ENCODE peak calls at places on chromosomes 2 and 18, in six cellular contexts. S, O, D, C, P and H are unnamed samples. For H3K36me3 and H3K4me1, the result is how much of the 10 kb centered on the place peaks cover.

GRCh38 chr2:8906208-8906607 is 68.8 kb upstream of the KIDINS220 start:
- DNase-seq in S (no peak), O (no peak), D (no peak), C (no peak), P (no peak), H (no peak)

GRCh38 chr2:240156026-240156390 is 15.6 kb upstream of the OTOS start:
- DNase-seq in S (peak), O (no peak), D (no peak), C (no peak), P (no peak), H (no peak)

GRCh38 chr2:219541611-219542180 is 1.9 kb downstream of the CHPF start:
- DNase-seq in S (peak), O (no peak), D (peak), C (peak), P (peak), H (peak)

GRCh38 chr2:27306136-27306535 is 2.1 kb downstream of the UCN start:
- DNase-seq in S (no peak), O (no peak), D (no peak), C (no peak), P (no peak), H (no peak)

GRCh38 chr2:9613291-9613690 is 17.5 kb downstream of the YWHAQ start:
- DNase-seq in S (no peak), O (no peak), D (no peak), C (no peak), P (no peak), H (no peak)

GRCh38 chr18:62999392-62999791 is 284.1 kb downstream of the PHLPP1 start:
- DNase-seq in S (no peak), O (no peak), D (peak), C (no peak), P (no peak), H (no peak)

GRCh38 chr2:96546321-96546720 is 9.8 kb downstream of the ARID5A start:
- DNase-seq in S (no peak), O (no peak), D (no peak), C (no peak), P (no peak), H (no peak)

GRCh38 chr2:45380131-45380836 is 230.8 kb downstream of the SRBD1 start:
- DNase-seq in S (no peak), O (no peak), D (no peak), C (peak), P (no peak), H (no peak)

GRCh38 chr2:52518673-52519072 is 1248.9 kb upstream of the CHAC2 start:
- DNase-seq in S (no peak), O (no peak), D (no peak), C (no peak), P (no peak), H (no peak)

GRCh38 chr18:48159816-48160215 is 229.4 kb upstream of the SMAD2 start:
- DNase-seq in S (no peak), O (no peak), D (no peak), C (no peak), P (no peak), H (no peak)

GRCh38 chr2:180559766-180560165 is 420.6 kb upstream of the UBE2E3 start:
- DNase-seq in S (no peak), O (no peak), D (no peak), C (no peak), P (peak), H (no peak)

DNA sequence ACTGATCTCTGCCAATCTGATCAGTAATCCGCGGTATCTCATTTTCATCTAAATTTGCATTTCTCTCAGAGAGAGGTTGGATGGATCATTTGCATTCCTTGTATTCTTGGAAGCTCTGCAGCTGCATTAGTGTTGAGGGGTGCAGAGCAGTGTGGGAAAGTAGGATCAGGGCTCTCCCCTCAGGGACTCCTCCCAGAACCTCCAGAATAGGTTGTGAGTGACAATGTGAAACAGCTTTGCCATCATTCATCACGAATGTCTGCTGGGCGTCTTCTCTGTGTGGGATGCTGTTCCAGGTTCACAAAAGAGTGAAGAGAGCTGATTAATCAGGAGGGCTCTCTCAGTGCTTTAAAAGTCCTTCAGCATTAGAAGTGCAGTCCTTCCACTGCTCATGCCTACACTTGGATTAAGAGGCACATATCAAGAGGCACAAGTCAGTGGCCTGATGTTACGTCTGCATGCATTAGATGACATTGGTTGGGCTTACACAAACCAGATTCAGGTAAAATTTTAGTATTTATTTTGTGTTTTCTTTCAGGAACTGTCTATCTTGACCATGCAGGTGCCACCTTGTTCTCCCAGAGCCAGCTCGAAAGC is 7.5 kb downstream of the MOCOS start:
- DNase-seq in S (no peak), O (no peak), D (no peak), C (no peak), P (no peak), H (no peak)
- H3K27ac ChIP-seq in S (no peak), O (no peak), D (no peak), C (no peak), P (no peak), H (no peak)

GRCh38 chr2:233262562-233262961 is 11.1 kb downstream of the ATG16L1 start:
- DNase-seq in S (no peak), O (no peak), D (no peak), C (no peak), P (no peak), H (no peak)
- H3K36me3 ChIP-seq in S (under half), O (under half), D (half or more), C (under half), P (half or more), H (half or more)

DNA sequence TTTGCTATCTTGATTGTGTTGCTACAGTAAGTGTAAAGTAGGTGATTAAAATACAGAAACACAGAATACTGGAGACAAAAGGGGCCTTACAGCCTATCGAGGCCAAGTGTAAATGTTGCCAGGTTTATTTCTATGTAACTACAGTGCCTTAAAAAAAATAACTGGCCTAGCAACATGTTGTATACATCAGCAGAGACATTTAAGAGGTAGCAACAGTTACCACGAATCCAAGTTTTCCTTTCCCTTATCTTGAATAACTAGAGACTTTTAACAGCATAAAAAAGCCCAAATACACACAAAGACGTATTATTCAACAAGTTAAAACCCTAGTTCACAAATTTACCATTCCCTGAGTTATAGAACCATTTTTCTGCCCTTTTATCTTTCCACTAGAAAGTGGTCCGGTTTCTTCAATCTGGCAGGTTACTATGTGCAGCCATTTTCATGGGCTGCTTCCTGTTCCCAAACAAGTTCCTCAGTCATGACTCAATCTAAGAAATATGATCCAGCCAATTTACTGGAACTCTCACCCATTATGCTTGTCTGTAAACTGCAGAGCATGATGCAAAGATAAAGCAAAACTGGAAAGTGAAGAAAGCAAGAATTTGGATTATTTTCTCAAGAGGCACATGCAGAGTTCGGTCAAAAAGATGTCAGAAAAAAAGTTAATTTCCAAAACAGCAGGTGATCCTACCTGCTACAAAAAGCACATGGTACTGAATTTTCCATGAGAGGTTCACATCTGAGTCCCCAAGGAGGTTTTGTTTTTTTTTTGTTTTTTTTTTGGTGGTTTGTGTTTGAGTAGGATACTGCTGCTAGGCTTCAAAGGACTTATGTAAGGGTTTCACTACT is 22.2 kb downstream of the NFE2L2 start:
- DNase-seq in S (no peak), O (no peak), D (no peak), C (peak), P (peak), H (no peak)
- H3K4me1 ChIP-seq in S (under half), O (half or more), D (half or more), C (half or more), P (half or more), H (half or more)

GRCh38 chr2:161580021-161580420 is 44.2 kb upstream of the SLC4A10 start:
- DNase-seq in S (no peak), O (no peak), D (no peak), C (no peak), P (no peak), H (no peak)
- H3K27ac ChIP-seq in S (no peak), O (no peak), D (no peak), C (no peak), P (no peak), H (no peak)

GRCh38 chr18:24009246-24009645 is 5.3 kb upstream of the TTC39C start:
- DNase-seq in S (no peak), O (no peak), D (no peak), C (no peak), P (no peak), H (no peak)
- H3K36me3 ChIP-seq in S (under half), O (under half), D (under half), C (under half), P (under half), H (under half)

DNA sequence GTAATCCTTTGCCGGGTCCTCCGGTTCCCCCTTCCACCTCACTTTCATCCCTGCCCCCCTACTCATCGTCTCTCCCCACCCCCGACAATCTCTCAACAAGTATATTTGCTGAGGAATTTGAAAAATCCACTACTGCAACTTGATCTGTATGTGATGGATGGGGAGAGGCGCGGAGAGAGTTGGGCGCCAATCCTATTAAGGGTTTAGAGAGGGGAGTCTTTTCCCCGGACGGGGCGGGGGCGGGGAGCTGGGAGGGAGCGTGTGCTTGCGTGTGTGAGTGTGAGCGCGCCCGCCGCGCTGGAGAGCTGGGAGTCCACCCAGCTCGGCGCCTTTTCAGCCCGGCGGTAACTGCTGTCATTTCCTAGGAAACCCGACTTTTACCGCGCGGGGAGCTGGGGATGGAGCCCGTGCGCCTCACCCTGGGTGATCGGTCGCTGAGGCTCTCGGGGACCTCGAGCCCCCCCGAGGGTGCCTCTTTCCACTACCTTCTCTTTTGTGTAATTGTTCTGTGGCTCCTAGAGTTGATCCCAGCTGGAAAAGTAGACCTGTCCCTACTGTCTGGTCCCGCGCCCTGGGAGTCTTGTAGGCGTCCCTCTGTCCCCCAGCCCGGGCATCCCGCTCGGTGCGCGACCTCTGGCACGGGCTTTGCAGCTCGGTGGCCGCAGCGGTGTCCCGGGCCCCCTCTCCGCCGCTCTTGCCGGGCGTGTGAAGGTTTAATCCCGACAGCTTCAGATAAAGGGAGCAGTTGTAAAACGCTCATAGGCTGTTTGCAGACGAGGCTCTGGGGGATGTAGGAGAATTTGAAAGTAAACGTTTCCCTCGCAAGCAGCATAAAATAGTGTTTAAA is 1.5 kb downstream of the GLI2 start:
- DNase-seq in S (peak), O (no peak), D (peak), C (peak), P (peak), H (no peak)
- H3K4me1 ChIP-seq in S (under half), O (under half), D (under half), C (under half), P (under half), H (under half)

DNA sequence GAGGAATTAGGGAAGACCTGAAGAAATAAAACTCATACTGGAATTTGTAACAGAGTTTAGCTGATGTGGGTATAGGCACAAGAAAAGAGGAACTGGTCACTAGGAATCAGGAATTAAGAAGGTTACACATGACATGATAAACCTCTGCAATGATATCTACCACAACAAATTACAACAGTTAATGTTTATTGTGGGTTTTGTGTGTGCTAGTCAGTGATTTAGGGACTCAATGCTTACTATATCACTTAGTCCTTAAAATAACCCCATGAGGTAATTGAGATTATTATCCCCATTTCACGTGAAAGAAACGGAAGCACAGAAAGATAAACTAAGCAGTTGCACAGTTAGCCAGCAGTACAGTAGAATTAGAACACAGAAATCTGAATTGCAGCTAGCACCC is 415.8 kb upstream of the ZEB2 start:
- DNase-seq in S (no peak), O (no peak), D (no peak), C (no peak), P (no peak), H (no peak)
- H3K27ac ChIP-seq in S (no peak), O (no peak), D (peak), C (no peak), P (no peak), H (no peak)

GRCh38 chr18:26086959-26087358 is 3.5 kb downstream of the SS18 start:
- DNase-seq in S (no peak), O (no peak), D (no peak), C (no peak), P (no peak), H (no peak)

GRCh38 chr18:26083099-26083498 is 7.3 kb downstream of the SS18 start:
- DNase-seq in S (no peak), O (no peak), D (no peak), C (no peak), P (no peak), H (no peak)

GRCh38 chr18:26085056-26085455 is 5.4 kb downstream of the SS18 start:
- DNase-seq in S (no peak), O (no peak), D (no peak), C (no peak), P (no peak), H (no peak)

DNA sequence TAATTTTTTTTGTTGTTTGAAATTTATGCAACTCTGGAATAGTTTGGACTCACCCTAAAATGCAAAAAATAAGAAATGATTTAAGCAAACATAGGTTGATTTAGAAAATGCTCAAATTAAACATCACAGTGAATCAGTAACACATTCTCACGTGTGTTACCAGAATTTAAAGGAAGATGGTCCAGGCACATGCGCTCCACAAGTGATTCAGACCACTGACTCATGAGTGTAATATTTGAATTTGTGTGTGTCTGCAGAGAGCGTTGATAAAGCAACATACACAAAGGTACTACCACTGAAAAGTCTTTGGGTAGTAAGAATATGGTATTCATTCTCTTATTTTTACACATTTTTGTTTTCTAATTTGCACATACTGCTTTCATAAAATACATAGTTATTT is 7.9 kb downstream of the SS18 start:
- DNase-seq in S (no peak), O (no peak), D (no peak), C (no peak), P (no peak), H (no peak)
- H3K36me3 ChIP-seq in S (under half), O (under half), D (under half), C (under half), P (half or more), H (under half)

GRCh38 chr2:109455731-109456691 is 157.8 kb downstream of the SEPTIN10 start:
- DNase-seq in S (no peak), O (no peak), D (no peak), C (no peak), P (no peak), H (no peak)

GRCh38 chr2:109452318-109453305 is 161.2 kb downstream of the SEPTIN10 start:
- DNase-seq in S (no peak), O (no peak), D (no peak), C (no peak), P (no peak), H (no peak)

GRCh38 chr2:109453596-109453995 is 160.2 kb downstream of the SEPTIN10 start:
- DNase-seq in S (no peak), O (no peak), D (no peak), C (no peak), P (no peak), H (no peak)

GRCh38 chr2:109454764-109455394 is 158.9 kb downstream of the SEPTIN10 start:
- DNase-seq in S (no peak), O (no peak), D (no peak), C (no peak), P (no peak), H (no peak)

GRCh38 chr2:109454304-109454703 is 159.5 kb downstream of the SEPTIN10 start:
- DNase-seq in S (no peak), O (no peak), D (no peak), C (no peak), P (no peak), H (no peak)
- H3K4me1 ChIP-seq in S (under half), O (under half), D (under half), C (under half), P (under half), H (under half)